ENCODE peak calls at places on chromosomes 1 and 21, in nine cellular contexts. J is neural crest cell, Q is GM06990, D is EL, I is left colon, N is left lung, G is HTR-8/SVneo, A is NCI-H1694 treated with DMSO at 0.1 percent for 48 hours, M is NCI-H774. S is an unnamed sample.
A peak's percentile ranks its signal among the peaks of the same experiment; 100 is the strongest.

GRCh38 chr1:36306210-36306901 is at the start of gene SH3D21:
- DNase-seq in G (no peak), N (peak; percentile 80), I (peak; percentile 83), J (no peak), D (peak; percentile 39), M (peak; percentile 63), A (no peak), Q (no peak), S (peak; percentile 54)

GRCh38 chr1:183633676-183634343 is 1.8 kb downstream of the ARPC5 start:
- DNase-seq in A (peak; percentile 88), N (no peak), J (no peak), I (no peak), G (peak; percentile 59), D (peak; percentile 90), M (no peak), Q (peak; percentile 68), S (peak; percentile 42)

GRCh38 chr21:36229181-36229580 is 72.6 kb downstream of the DOP1B start:
- DNase-seq in I (no peak), N (no peak), J (no peak), G (no peak), M (no peak), Q (no peak), D (no peak), A (no peak), S (no peak)

GRCh38 chr21:36962098-36962780 is 4.2 kb downstream of the HLCS start:
- DNase-seq in G (no peak), Q (no peak), A (no peak), J (no peak), N (no peak), M (no peak), I (no peak), D (no peak), S (no peak)

GRCh38 chr1:223486366-223486765 is 93.2 kb downstream of the CCDC185 start:
- DNase-seq in G (no peak), Q (no peak), D (no peak), N (no peak), J (no peak), M (peak; percentile 10), I (no peak), A (peak; percentile 19), S (peak; percentile 18)

GRCh38 chr1:33866286-33866685 is 2.4 kb downstream of the HMGB4 start:
- DNase-seq in I (no peak), Q (no peak), G (no peak), N (no peak), J (no peak), M (no peak), D (no peak), A (no peak), S (no peak)

GRCh38 chr1:173062156-173062938 is 11.6 kb upstream of the TNFSF18 start:
- DNase-seq in M (no peak), I (no peak), J (no peak), N (no peak), A (no peak), Q (no peak), G (peak; percentile 66), D (peak; percentile 89), S (no peak)

GRCh38 chr1:150551784-150552691 is 2.8 kb downstream of the ADAMTSL4 start:
- DNase-seq in D (peak; percentile 91), J (no peak), A (no peak), I (peak; percentile 80), N (peak; percentile 90), Q (no peak), M (no peak), G (peak; percentile 83), S (no peak)

GRCh38 chr1:230900984-230901383 is 32.7 kb upstream of the C1orf198 start:
- DNase-seq in A (no peak), D (no peak), N (peak; percentile 77), Q (no peak), G (no peak), I (no peak), J (no peak), M (no peak), S (no peak)

GRCh38 chr21:24093032-24093431 is 1514.2 kb downstream of the MRPL39 start:
- DNase-seq in G (no peak), D (no peak), N (no peak), A (no peak), Q (no peak), J (no peak), I (no peak), M (no peak), S (no peak)

GRCh38 chr1:86998727-86999126 is 84.3 kb downstream of the HS2ST1 start:
- DNase-seq in M (no peak), D (no peak), N (no peak), J (no peak), G (no peak), A (no peak), Q (no peak), I (no peak), S (no peak)

GRCh38 chr1:156242738-156243137 is 754 bp downstream of the BGLAP start:
- DNase-seq in N (no peak), A (no peak), M (no peak), D (no peak), Q (no peak), I (no peak), J (no peak), G (no peak), S (no peak)

GRCh38 chr1:26694185-26694572 is 1.6 kb upstream of the ARID1A start:
- DNase-seq in A (no peak), I (peak; percentile 29), M (no peak), Q (no peak), J (no peak), N (no peak), D (no peak), G (no peak), S (no peak)

GRCh38 chr1:229000187-229000586 is 264.9 kb downstream of the RHOU start:
- DNase-seq in Q (no peak), A (no peak), M (no peak), I (no peak), J (no peak), N (no peak), G (no peak), D (no peak), S (no peak)

GRCh38 chr1:29057700-29058099 is 66.0 kb downstream of the TMEM200B start:
- DNase-seq in I (no peak), Q (no peak), M (no peak), A (no peak), G (no peak), J (no peak), N (no peak), D (no peak), S (no peak)